ENCODE peak calls at places on chromosome 17, in seven cellular contexts. D is suprapubic skin, Y is transverse colon, C is GM12878, X is K562, T is HCT116, Q is H1. E is an unnamed sample.

GRCh38 chr17:38583833-38584349 is 21.9 kb downstream of the SRCIN1 start:
- DNase-seq in D (no peak), Y (no peak), C (no peak), X (no peak), T (no peak), Q (no peak), E (no peak)

GRCh38 chr17:72749119-72749572 is 343.3 kb downstream of the SLC39A11 start:
- DNase-seq in D (no peak), Y (peak; percentile 66), C (no peak), X (no peak), T (no peak), Q (no peak), E (no peak)

GRCh38 chr17:50627782-50628601 is 6.7 kb upstream of the ABCC3 start:
- DNase-seq in D (no peak), Y (peak; percentile 69), C (no peak), X (no peak), T (no peak), Q (no peak), E (peak; percentile 42)

GRCh38 chr17:59746849-59747445 is 39.5 kb downstream of the VMP1 start:
- DNase-seq in D (no peak), Y (no peak), C (no peak), X (no peak), T (no peak), Q (no peak), E (no peak)

GRCh38 chr17:55420776-55421178 is 858 bp downstream of the MMD start:
- DNase-seq in D (peak; percentile 83), Y (peak; percentile 57), C (no peak), X (peak; percentile 27), T (no peak), Q (peak; percentile 56), E (peak; percentile 41)

GRCh38 chr17:27906623-27907022 is 13.5 kb upstream of the LYRM9 start:
- DNase-seq in D (no peak), Y (no peak), C (no peak), X (no peak), T (no peak), Q (no peak), E (no peak)

GRCh38 chr17:33200587-33200986 is 92.5 kb downstream of the ASIC2 start:
- DNase-seq in D (no peak), Y (no peak), C (no peak), X (peak; percentile 24), T (no peak), Q (no peak), E (no peak)

GRCh38 chr17:72840019-72840418 is 252.5 kb downstream of the SLC39A11 start:
- DNase-seq in D (no peak), Y (no peak), C (no peak), X (no peak), T (no peak), Q (no peak), E (no peak)

GRCh38 chr17:55005520-55005919 is 37.0 kb downstream of the STXBP4 start:
- DNase-seq in D (no peak), Y (no peak), C (no peak), X (peak; percentile 9), T (peak; percentile 63), Q (no peak), E (no peak)

GRCh38 chr17:66829386-66829864 is 5.5 kb upstream of the CACNG5 start:
- DNase-seq in D (peak; percentile 53), Y (peak; percentile 13), C (no peak), X (peak; percentile 34), T (no peak), Q (peak; percentile 79), E (peak; percentile 52)

GRCh38 chr17:73663614-73664013 is 19.4 kb upstream of the SDK2 start:
- DNase-seq in D (no peak), Y (no peak), C (no peak), X (no peak), T (no peak), Q (no peak), E (no peak)

GRCh38 chr17:50917418-50917743 is 51.2 kb upstream of the TOB1 start:
- DNase-seq in D (no peak), Y (no peak), C (no peak), X (no peak), T (no peak), Q (no peak), E (no peak)

GRCh38 chr17:41823141-41823524 is 10.3 kb downstream of the FKBP10 start:
- DNase-seq in D (no peak), Y (no peak), C (no peak), X (no peak), T (no peak), Q (no peak), E (no peak)

GRCh38 chr17:82021728-82022309 is 859 bp downstream of the CENPX start:
- DNase-seq in D (no peak), Y (peak; percentile 42), C (no peak), X (no peak), T (no peak), Q (no peak), E (no peak)

GRCh38 chr17:56424005-56424404 is 169.5 kb upstream of the NOG start:
- DNase-seq in D (no peak), Y (no peak), C (no peak), X (no peak), T (no peak), Q (no peak), E (no peak)

GRCh38 chr17:81350320-81350686 is 45.0 kb upstream of the BAHCC1 start:
- DNase-seq in D (no peak), Y (no peak), C (no peak), X (no peak), T (no peak), Q (no peak), E (no peak)

GRCh38 chr17:40596261-40596919 is 31.1 kb upstream of the CCR7 start:
- DNase-seq in D (no peak), Y (no peak), C (peak; percentile 59), X (peak; percentile 60), T (peak; percentile 19), Q (no peak), E (no peak)

GRCh38 chr17:81135503-81136283 is 29.6 kb upstream of the PVALEF start:
- DNase-seq in D (no peak), Y (no peak), C (no peak), X (no peak), T (no peak), Q (no peak), E (no peak)

GRCh38 chr17:49020609-49021008 is 23.4 kb downstream of the IGF2BP1 start:
- DNase-seq in D (no peak), Y (no peak), C (no peak), X (no peak), T (no peak), Q (no peak), E (no peak)
- H3K36me3 ChIP-seq in D (no peaks in the 10 kb centered on the region), Y (no peaks in the 10 kb centered on the region), C (no peaks in the 10 kb centered on the region), X (peaks cover 88% of the 10 kb centered on the region), T (no peaks in the 10 kb centered on the region), Q (peaks cover 9% of the 10 kb centered on the region), E (no peaks in the 10 kb centered on the region)

GRCh38 chr17:44558349-44559287 is 1.3 kb downstream of the FZD2 start:
- DNase-seq in D (no peak), Y (no peak), C (no peak), X (no peak), T (no peak), Q (no peak), E (no peak)
- H3K27ac ChIP-seq in D (no peak overlapping the region), Y (peak overlapping the region; percentile 73), C (no peak overlapping the region), X (no peak overlapping the region), T (no peak overlapping the region), Q (no peak overlapping the region), E (no peak overlapping the region)

GRCh38 chr17:79160980-79161621 is 86.5 kb downstream of the ENGASE start:
- DNase-seq in D (no peak), Y (no peak), C (no peak), X (peak; percentile 28), T (no peak), Q (no peak), E (no peak)
- TF ChIP-seq POLR2AphosphoS5 in D (no peak), Y (no peak), C (no peak), X (no peak), T (no peak), Q (no peak), E (no peak)

DNA sequence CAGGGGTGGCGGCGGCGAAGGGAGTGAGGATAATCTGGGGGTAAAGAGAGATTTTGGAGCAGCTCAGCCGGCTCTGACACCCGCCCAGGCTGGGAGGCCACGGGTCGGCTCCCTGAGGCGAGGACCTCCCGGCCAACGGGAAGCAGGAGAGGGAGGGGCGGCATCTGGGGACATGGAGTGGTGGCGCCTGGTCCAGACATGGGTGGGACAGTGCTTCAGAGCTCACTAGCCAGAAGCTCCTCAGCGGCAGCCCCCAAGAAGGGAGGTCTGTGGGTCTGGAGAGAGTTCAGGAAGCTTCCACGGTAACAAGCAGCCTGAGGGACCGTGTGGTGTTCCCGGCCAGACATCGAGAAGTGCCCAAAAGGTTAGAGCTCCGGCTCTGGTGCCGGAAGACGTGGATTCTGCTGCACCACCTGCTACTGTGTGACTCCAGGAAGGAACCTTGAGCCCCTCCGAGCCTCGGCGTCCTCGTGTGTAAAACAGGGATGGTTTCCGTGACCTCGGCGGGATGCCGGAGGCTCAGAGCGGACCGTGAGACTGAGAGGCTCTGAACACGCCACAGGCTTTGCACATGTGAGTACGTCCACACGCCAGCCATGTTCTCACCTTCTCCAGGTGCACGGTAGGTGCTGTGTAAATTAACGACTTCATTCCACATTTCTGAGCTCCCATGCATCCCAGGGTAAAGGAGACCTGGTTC is 56.9 kb downstream of the TIMM22 start:
- DNase-seq in D (no peak), Y (no peak), C (no peak), X (no peak), T (no peak), Q (no peak), E (no peak)
- H3K36me3 ChIP-seq in D (peaks cover 65% of the 10 kb centered on the region), Y (no peaks in the 10 kb centered on the region), C (peaks cover 10% of the 10 kb centered on the region), X (no peaks in the 10 kb centered on the region), T (peaks cover 4% of the 10 kb centered on the region), Q (peaks cover 3% of the 10 kb centered on the region), E (peaks cover 80% of the 10 kb centered on the region)

GRCh38 chr17:63946440-63947363 is 14.6 kb upstream of the CD79B start:
- DNase-seq in D (no peak), Y (peak; percentile 54), C (no peak), X (peak; percentile 91), T (peak; percentile 22), Q (peak; percentile 85), E (peak; percentile 51)
- H3K27ac ChIP-seq in D (no peak overlapping the region), Y (no peak overlapping the region), C (peak overlapping the region; percentile 86), X (no peak overlapping the region), T (no peak overlapping the region), Q (no peak overlapping the region), E (no peak overlapping the region)

GRCh38 chr17:35627417-35627816 is 40.3 kb downstream of the AP2B1 start:
- DNase-seq in D (no peak), Y (no peak), C (no peak), X (no peak), T (no peak), Q (no peak), E (no peak)

DNA sequence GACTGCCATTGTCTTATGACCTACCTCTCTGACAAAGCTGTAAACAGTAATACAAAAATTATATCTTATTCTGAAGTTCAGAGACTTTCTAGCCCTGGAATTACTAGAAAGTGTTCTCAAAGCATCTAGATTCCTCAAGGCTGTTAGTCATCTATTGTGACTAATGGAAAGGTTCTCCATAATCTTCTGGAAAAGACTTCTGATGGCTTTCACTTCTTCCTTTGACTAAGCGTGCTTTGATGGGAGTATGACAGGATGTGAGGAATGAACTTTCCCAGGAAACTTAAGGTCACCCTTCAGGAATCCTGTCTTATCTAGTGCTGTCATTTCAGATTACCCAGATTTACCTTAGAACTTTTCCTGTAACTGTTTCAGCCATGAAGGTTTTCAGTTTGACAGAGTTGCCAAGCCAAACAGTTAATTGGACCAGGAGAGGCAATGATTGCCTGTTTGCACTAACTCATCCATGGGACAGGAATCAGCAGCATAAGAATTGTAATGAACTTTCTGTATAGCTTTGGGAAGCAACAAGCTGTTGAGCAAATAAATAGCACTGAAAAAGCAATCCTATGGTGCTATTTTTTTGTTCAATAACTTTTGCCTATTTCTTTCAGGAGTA is 43.5 kb downstream of the AP2B1 start:
- DNase-seq in D (no peak), Y (no peak), C (no peak), X (no peak), T (peak; percentile 27), Q (no peak), E (no peak)
- TF ChIP-seq POLR2AphosphoS5 in D (no peak), Y (no peak), C (no peak), X (no peak), T (no peak), Q (no peak), E (no peak)

E was measured in stomach.